ENCODE peak calls at places on chromosomes 11 and 22, in ten cellular contexts. B, U, E, W, I, S, A, C, M and Z are unnamed samples.

GRCh38 chr11:61697093-61697492 is 16.9 kb downstream of the DAGLA start:
- DNase-seq in B (no peak), U (no peak), E (no peak), W (no peak), I (no peak), S (no peak), A (no peak), C (no peak), M (no peak), Z (peak)

GRCh38 chr22:35135165-35135564 is 69.2 kb downstream of the ISX start:
- DNase-seq in B (no peak), U (no peak), E (no peak), W (no peak), I (peak), S (no peak), A (no peak), C (no peak), M (no peak), Z (no peak)

GRCh38 chr11:12270215-12270797 is 107.1 kb upstream of the PARVA start:
- DNase-seq in B (no peak), U (peak), E (no peak), W (no peak), I (no peak), S (no peak), A (no peak), C (no peak), M (no peak), Z (no peak)

GRCh38 chr11:125517116-125517804 is 21.2 kb upstream of the FEZ1 start:
- DNase-seq in B (peak), U (peak), E (no peak), W (no peak), I (peak), S (no peak), A (peak), C (no peak), M (no peak), Z (peak)

GRCh38 chr11:131584694-131585592 is 214.5 kb downstream of the NTM start:
- DNase-seq in B (no peak), U (peak), E (peak), W (no peak), I (no peak), S (no peak), A (peak), C (no peak), M (peak), Z (peak)

GRCh38 chr11:1171985-1172728 is 14.4 kb downstream of the MUC5AC start:
- DNase-seq in B (no peak), U (no peak), E (no peak), W (no peak), I (no peak), S (no peak), A (no peak), C (no peak), M (no peak), Z (no peak)

GRCh38 chr11:69905611-69906452 is 86.6 kb upstream of the FGF3 start:
- DNase-seq in B (no peak), U (no peak), E (no peak), W (no peak), I (no peak), S (no peak), A (no peak), C (no peak), M (no peak), Z (peak)

GRCh38 chr11:73965076-73965763 is 14.4 kb downstream of the DNAJB13 start:
- DNase-seq in B (no peak), U (peak), E (peak), W (no peak), I (no peak), S (no peak), A (no peak), C (no peak), M (no peak), Z (peak)